ENCODE peak calls at places on chromosomes 5 and 9, in eight cellular contexts. B is stimulated activated CD4-positive, alpha-beta T cell treated with anti-CD3 and anti-CD28 coated beads, Interleukin-2, amount 100 ng/mL, for 48 hours; S is NAMALWA; G is KG1; W is NCI-H82; J is hepatocyte; M is GM20000; Y is cerebellum. D is an unnamed sample.
A peak's percentile ranks its signal among the peaks of the same experiment; 100 is the strongest.

GRCh38 chr5:109105631-109106267 is 304.0 kb downstream of the PJA2 start:
- DNase-seq in J (peak; percentile 7), S (no peak), G (no peak), B (no peak), W (peak; percentile 42), Y (no peak), M (no peak), D (no peak)

GRCh38 chr5:174601937-174602336 is 122.4 kb upstream of the MSX2 start:
- DNase-seq in J (peak; percentile 71), M (no peak), W (no peak), B (no peak), G (no peak), S (no peak), Y (no peak), D (no peak)

GRCh38 chr9:129318121-129319075 is 140.3 kb upstream of the IER5L start:
- DNase-seq in M (no peak), J (no peak), S (no peak), B (no peak), G (no peak), W (no peak), Y (no peak), D (peak; percentile 46)

GRCh38 chr5:35285011-35285410 is 54.7 kb upstream of the PRLR start:
- DNase-seq in W (no peak), G (no peak), B (no peak), Y (no peak), S (no peak), M (no peak), J (no peak), D (no peak)

GRCh38 chr5:180251887-180252286 is 40.0 kb downstream of the MAPK9 start:
- DNase-seq in S (no peak), W (no peak), G (no peak), B (no peak), J (no peak), Y (no peak), M (no peak), D (no peak)

GRCh38 chr9:137972988-137973470 is 95.4 kb downstream of the CACNA1B start:
- DNase-seq in S (no peak), M (no peak), W (no peak), B (no peak), G (no peak), J (peak; percentile 2), Y (no peak), D (no peak)

GRCh38 chr5:137395011-137395755 is 103.9 kb downstream of the SPOCK1 start:
- DNase-seq in G (no peak), S (no peak), Y (peak; percentile 66), J (no peak), B (no peak), M (no peak), W (no peak), D (no peak)

GRCh38 chr9:100689635-100690034 is 111.8 kb downstream of the CAVIN4 start:
- DNase-seq in B (no peak), S (no peak), W (no peak), J (no peak), M (peak; percentile 7), G (peak; percentile 6), Y (no peak), D (no peak)

GRCh38 chr5:124736111-124736813 is 10.2 kb downstream of the ZNF608 start:
- DNase-seq in B (no peak), Y (no peak), S (no peak), W (peak; percentile 11), J (no peak), G (no peak), M (no peak), D (no peak)

GRCh38 chr5:42349163-42349562 is 74.1 kb upstream of the GHR start:
- DNase-seq in B (no peak), W (no peak), J (no peak), M (no peak), Y (no peak), S (no peak), G (no peak), D (no peak)

GRCh38 chr9:2597483-2597882 is 24.1 kb upstream of the VLDLR start:
- DNase-seq in J (no peak), B (no peak), S (no peak), W (peak; percentile 35), Y (no peak), G (no peak), M (no peak), D (no peak)

GRCh38 chr5:126373621-126374416 is 49.4 kb upstream of the GRAMD2B start:
- DNase-seq in B (no peak), S (no peak), J (no peak), W (no peak), G (no peak), M (no peak), Y (no peak), D (no peak)

GRCh38 chr5:180117378-180117725 is 45.8 kb upstream of the RNF130 start:
- DNase-seq in M (no peak), Y (no peak), W (no peak), J (no peak), S (no peak), G (no peak), B (no peak), D (no peak)

D was measured in uterus.